ENCODE peak calls at places on chromosomes 7 and 10, in five cellular contexts. R, F, H, Q and U are unnamed samples.

GRCh38 chr7:41383596-41383995 is 319.3 kb downstream of the INHBA start:
- DNase-seq in F (no peak), H (peak; percentile 28), Q (no peak), R (no peak), U (no peak)

GRCh38 chr7:91941450-91941849 is 788 bp downstream of the AKAP9 start:
- DNase-seq in H (peak; percentile 18), F (peak; percentile 31), Q (peak; percentile 80), R (peak; percentile 74), U (peak; percentile 90)

GRCh38 chr10:51244739-51245138 is 170.5 kb downstream of the PRKG1 start:
- DNase-seq in Q (no peak), R (peak; percentile 36), H (peak; percentile 60), F (peak; percentile 91), U (no peak)

GRCh38 chr7:149785402-149785801 is 12.0 kb upstream of the ZNF467 start:
- DNase-seq in H (no peak), Q (no peak), R (no peak), F (no peak), U (no peak)

GRCh38 chr7:55214707-55215106 is 150.4 kb upstream of the LANCL2 start:
- DNase-seq in Q (no peak), F (no peak), H (peak; percentile 19), R (no peak), U (no peak)

GRCh38 chr10:51689536-51689935 is 9.9 kb downstream of the CSTF2T start:
- DNase-seq in R (no peak), F (no peak), Q (no peak), H (no peak), U (no peak)

GRCh38 chr7:39567294-39567693 is 1.1 kb downstream of the YAE1 start:
- DNase-seq in Q (no peak), H (peak; percentile 31), R (no peak), F (no peak), U (no peak)

GRCh38 chr7:27476493-27476892 is 186.2 kb downstream of the HIBADH start:
- DNase-seq in R (no peak), H (no peak), Q (no peak), F (no peak), U (no peak)

GRCh38 chr10:34467364-34467763 is 347.7 kb downstream of the PARD3 start:
- DNase-seq in R (no peak), H (no peak), Q (no peak), F (no peak), U (no peak)

GRCh38 chr7:39709768-39710291 is 86.5 kb downstream of the RALA start:
- DNase-seq in R (peak; percentile 55), H (peak; percentile 73), F (peak; percentile 37), Q (peak; percentile 94), U (no peak)

GRCh38 chr7:41313171-41313570 is 389.7 kb downstream of the INHBA start:
- DNase-seq in R (no peak), F (no peak), Q (no peak), H (no peak), U (no peak)